ENCODE peak calls at places on chromosome 11, in eight cellular contexts. H is sigmoid colon, J is heart right ventricle, F is left ventricle myocardium inferior, O is epithelial cell of proximal tubule, T is pancreas, W is OCI-LY7, P is body of pancreas. B is an unnamed sample.

GRCh38 chr11:47616726-47617416 is 22.7 kb upstream of the C1QTNF4 start:
- DNase-seq in H (peak), W (peak), F (no peak), J (peak), O (no peak), P (peak), T (peak), B (peak)

GRCh38 chr11:2369320-2369719 is 7.8 kb upstream of the CD81 start:
- DNase-seq in J (no peak), T (no peak), F (no peak), P (no peak), W (no peak), O (no peak), H (no peak), B (no peak)

GRCh38 chr11:30143098-30143705 is 87.6 kb upstream of the FSHB start:
- DNase-seq in T (no peak), F (no peak), W (peak), J (no peak), H (no peak), O (no peak), P (no peak), B (peak)

GRCh38 chr11:57072640-57073039 is 83.9 kb downstream of the OR5AK2 start:
- DNase-seq in W (no peak), F (no peak), H (no peak), T (no peak), J (no peak), P (no peak), O (peak), B (peak)

GRCh38 chr11:96715208-96715607 is 325.4 kb downstream of the JRKL start:
- DNase-seq in P (no peak), F (no peak), T (no peak), J (no peak), W (no peak), H (no peak), O (no peak), B (no peak)

GRCh38 chr11:75384438-75385080 is 14.8 kb upstream of the RPS3 start:
- DNase-seq in W (peak), J (peak), T (peak), H (peak), F (peak), P (peak), O (no peak), B (peak)

GRCh38 chr11:72238492-72239295 is 5.3 kb downstream of the PHOX2A start:
- DNase-seq in J (peak), O (no peak), P (no peak), F (no peak), W (no peak), H (peak), T (no peak), B (no peak)

GRCh38 chr11:33802414-33802950 is 28.2 kb upstream of the FBXO3 start:
- DNase-seq in P (peak), J (peak), T (peak), F (peak), H (peak), W (peak), O (peak), B (peak)

GRCh38 chr11:88345408-88345807 is 7.9 kb upstream of the CTSC start:
- DNase-seq in P (no peak), H (no peak), W (no peak), F (no peak), O (no peak), T (no peak), J (no peak), B (no peak)

GRCh38 chr11:11243790-11244469 is 109.1 kb downstream of the CSNK2A3 start:
- DNase-seq in W (peak), O (peak), T (no peak), H (no peak), P (peak), J (peak), F (peak), B (peak)

GRCh38 chr11:127600674-127601073 is 600.1 kb upstream of the KIRREL3 start:
- DNase-seq in T (no peak), O (no peak), P (no peak), F (no peak), W (no peak), H (no peak), J (no peak), B (no peak)

GRCh38 chr11:4092031-4092430 is 2.6 kb upstream of the RRM1 start:
- DNase-seq in P (no peak), W (no peak), O (no peak), T (no peak), F (no peak), J (no peak), H (no peak), B (no peak)

GRCh38 chr11:70400643-70401042 is 2.3 kb downstream of the CTTN start:
- DNase-seq in O (no peak), H (no peak), W (no peak), T (no peak), P (no peak), J (no peak), F (no peak), B (no peak)

GRCh38 chr11:108117746-108118371 is 3.5 kb upstream of the ACAT1 start:
- DNase-seq in O (no peak), F (no peak), W (peak), J (no peak), T (no peak), P (no peak), H (no peak), B (no peak)

GRCh38 chr11:2777396-2777795 is 77.6 kb upstream of the KCNQ1OT1 start:
- DNase-seq in W (no peak), F (peak), T (peak), P (peak), O (no peak), H (peak), J (peak), B (peak)

GRCh38 chr11:84558085-84558905 is 1068.8 kb downstream of the DLG2 start:
- DNase-seq in J (peak), O (peak), W (peak), T (peak), F (no peak), P (peak), H (no peak), B (peak)

GRCh38 chr11:99822846-99823565 is 802.3 kb downstream of the CNTN5 start:
- DNase-seq in F (no peak), O (peak), H (no peak), T (no peak), W (no peak), J (no peak), P (no peak), B (no peak)

GRCh38 chr11:6719588-6719987 is 36.4 kb upstream of the MRPL17 start:
- DNase-seq in J (no peak), H (no peak), T (no peak), W (no peak), O (no peak), F (no peak), P (no peak), B (no peak)

GRCh38 chr11:128894685-128895084 is 3.5 kb downstream of the KCNJ5 start:
- DNase-seq in W (no peak), T (peak), H (peak), O (no peak), F (peak), P (peak), J (peak), B (no peak)

GRCh38 chr11:45470151-45471001 is 184.2 kb upstream of the SYT13 start:
- DNase-seq in T (peak), F (peak), P (peak), O (no peak), H (no peak), J (peak), W (no peak), B (no peak)

DNA sequence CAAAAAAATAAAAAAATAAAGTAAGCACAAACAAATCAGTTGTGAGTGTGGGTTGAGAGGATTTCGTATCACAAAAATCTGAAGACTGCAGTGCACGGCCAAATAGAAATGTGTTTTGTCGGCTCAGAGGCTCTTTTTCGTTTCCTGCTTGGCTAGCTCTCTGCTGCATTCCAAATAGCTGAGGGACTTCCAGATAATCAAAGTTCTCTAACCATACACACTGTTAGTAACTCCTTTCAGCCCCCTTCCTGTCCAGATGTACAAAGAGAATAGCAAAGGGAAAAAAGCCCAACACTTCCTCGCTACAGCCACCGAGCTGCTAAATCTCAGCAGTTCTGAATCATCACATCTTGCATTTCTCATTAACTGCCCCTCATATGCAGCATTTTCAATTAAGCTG is 203.2 kb downstream of the TENM4 start:
- DNase-seq in J (peak), O (peak), W (no peak), H (no peak), T (no peak), P (no peak), F (no peak), B (no peak)
- TF ChIP-seq CTCF in J (no peak), O (no peak), W (no peak), H (no peak), T (no peak), P (no peak), F (no peak), B (no peak)

DNA sequence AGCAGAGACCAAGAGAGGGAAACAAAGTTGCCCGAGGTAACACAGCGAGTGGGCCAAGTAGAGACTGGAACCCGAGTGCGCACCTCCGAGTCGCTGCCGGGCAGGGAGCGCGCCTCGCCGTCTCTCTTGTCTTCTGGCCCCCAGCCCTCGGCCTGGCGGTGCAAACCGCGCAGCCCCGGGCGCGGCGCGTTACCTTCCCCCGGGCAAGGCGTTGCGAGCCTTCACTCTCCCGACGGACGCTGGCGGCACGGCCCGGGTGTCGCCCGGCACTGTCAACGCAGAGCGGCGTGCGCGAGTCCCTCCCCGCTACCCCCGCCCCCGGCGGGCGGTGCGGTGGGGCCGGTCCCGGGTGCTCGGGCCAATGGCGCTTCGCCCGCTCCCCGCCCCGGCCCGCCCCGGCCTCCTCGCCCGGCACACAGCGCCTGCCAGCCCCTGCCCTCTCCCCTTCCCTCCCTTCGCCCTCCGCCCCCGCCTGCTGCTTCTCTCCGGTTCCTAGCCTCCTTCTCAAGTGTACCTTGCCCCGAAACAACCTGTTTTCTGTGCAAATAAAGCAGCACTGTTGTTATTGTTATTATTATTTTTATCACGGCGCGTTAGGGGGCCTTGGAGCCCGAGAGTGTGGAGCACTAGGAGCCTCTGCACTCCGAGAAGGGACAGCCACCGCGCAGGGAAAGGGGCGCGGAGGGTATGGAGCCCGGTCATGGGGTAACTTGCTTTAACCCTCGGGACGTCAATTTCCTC is at the start of gene SYTL2:
- DNase-seq in O (no peak), P (peak), H (peak), T (peak), F (peak), W (peak), J (peak), B (peak)
- TF ChIP-seq CTCF in O (no peak), P (no peak), H (no peak), T (no peak), F (peak), W (no peak), J (no peak), B (no peak)

DNA sequence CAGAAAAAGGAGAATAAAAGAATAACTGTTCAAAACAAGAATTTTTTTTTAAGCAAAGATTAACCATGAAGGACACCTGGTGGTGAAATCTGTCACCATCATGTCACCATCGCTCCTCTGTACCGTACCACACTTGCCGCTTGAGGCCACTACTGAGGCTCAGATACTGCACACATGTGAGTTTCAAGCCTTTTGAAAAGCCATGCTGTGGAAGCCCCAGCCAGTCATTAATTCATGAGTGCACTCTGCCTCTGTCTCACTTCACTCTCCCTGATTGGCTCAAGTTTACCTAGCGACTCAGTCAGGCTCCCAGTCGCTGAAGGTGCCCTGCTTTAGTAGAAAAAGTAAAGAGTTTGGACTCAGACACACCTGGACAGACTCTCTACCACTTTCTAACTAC is 6.6 kb upstream of the MS4A12 start:
- DNase-seq in T (peak), H (no peak), J (no peak), P (peak), W (peak), F (no peak), O (no peak), B (peak)
- TF ChIP-seq CTCF in T (peak), H (no peak), J (no peak), P (peak), W (peak), F (no peak), O (peak), B (peak)

GRCh38 chr11:132858203-132858602 is 674.1 kb downstream of the OPCML start:
- DNase-seq in P (no peak), W (no peak), H (no peak), O (no peak), T (no peak), F (no peak), J (no peak), B (no peak)
- TF ChIP-seq CTCF in P (no peak), W (no peak), H (no peak), O (peak), T (no peak), F (no peak), J (no peak), B (no peak)

GRCh38 chr11:35084817-35085424 is 54.0 kb upstream of the CD44 start:
- DNase-seq in P (no peak), F (no peak), T (no peak), J (no peak), H (no peak), O (no peak), W (no peak), B (no peak)

GRCh38 chr11:35087648-35088047 is 51.3 kb upstream of the CD44 start:
- DNase-seq in T (no peak), O (no peak), J (peak), H (no peak), P (no peak), F (no peak), W (no peak), B (no peak)

GRCh38 chr11:35088226-35088625 is 50.7 kb upstream of the CD44 start:
- DNase-seq in P (peak), T (peak), W (no peak), H (no peak), J (no peak), O (no peak), F (no peak), B (no peak)

GRCh38 chr11:35083181-35084061 is 55.5 kb upstream of the CD44 start:
- DNase-seq in H (peak), J (peak), O (no peak), T (peak), P (peak), F (peak), W (peak), B (no peak)

DNA sequence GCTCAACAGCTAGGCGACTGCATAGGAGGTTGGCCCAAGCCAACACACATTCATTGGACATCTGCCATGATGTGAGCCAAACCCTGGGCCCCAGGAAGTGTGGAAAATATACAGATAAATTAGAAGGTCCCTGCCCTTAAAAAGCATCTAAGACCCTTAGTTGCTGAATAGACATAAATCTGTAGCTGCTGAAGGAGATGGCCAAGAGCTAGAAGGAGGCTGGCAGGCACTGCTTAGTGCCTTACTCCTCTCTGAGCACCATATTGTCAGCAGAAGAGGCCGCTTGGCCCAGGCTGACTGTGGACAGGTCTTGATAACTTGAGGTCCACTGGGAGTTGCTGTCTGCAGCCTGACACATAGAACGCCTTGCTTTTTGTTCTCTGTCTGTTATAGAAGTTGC is 53.2 kb upstream of the CD44 start:
- DNase-seq in O (no peak), J (no peak), P (no peak), H (no peak), F (peak), T (no peak), W (no peak), B (no peak)
- TF ChIP-seq CTCF in O (no peak), J (no peak), P (no peak), H (no peak), F (no peak), T (no peak), W (no peak), B (no peak)

DNA sequence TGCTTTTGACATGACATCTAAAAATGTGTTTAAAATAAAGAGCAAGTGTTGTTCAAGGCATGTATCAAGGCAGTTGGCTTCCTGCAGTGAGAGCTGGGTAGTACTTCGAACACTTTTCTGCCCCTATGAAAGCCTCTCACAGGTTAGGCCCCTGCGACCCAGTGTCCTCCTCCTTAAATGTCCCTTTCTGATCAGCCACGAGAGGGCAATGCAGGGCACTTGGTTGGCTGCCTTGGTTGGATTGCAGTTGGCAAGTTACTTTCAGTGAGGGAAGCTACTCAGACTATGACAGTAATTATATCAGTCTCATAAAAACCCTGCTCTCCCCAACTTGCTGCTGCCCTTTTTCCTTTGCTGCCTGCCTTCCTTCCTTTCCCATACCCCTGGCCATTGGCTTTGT is 743.8 kb downstream of the NTM start:
- DNase-seq in P (peak), W (no peak), O (no peak), F (no peak), H (no peak), J (peak), T (peak), B (no peak)
- TF ChIP-seq CTCF in P (peak), W (peak), O (peak), F (peak), H (peak), J (no peak), T (peak), B (no peak)

DNA sequence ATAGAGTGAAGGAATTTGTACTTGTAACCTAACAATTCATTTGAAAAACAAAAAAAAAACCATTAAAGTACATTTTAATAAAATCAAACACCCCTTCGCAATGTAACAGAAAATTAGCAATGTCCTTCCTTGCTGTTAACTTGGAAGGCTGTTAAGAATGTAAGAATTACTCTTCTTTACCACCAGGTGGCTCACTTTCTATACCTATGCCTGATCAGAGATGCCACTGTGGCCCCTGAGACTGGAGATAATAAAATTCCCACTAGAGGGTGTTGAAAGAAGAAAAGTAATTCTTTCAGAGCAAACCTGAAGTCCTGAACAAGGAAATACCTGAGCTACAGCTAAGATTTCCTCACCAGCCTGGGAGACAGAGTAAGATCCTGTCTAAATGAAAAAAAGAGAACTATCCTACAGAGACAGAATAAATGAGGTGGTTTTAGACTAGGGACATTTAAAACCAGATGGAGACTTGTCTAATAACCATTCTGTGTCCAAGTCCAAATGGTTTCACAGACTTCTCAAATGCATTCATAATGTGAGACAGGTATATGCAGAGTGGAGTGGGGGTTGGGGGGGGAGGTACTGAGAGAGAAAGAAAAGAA is 1089.3 kb downstream of the FAM181B start:
- DNase-seq in F (no peak), J (no peak), P (no peak), W (peak), H (no peak), T (no peak), O (peak), B (no peak)
- TF ChIP-seq CTCF in F (peak), J (no peak), P (peak), W (peak), H (peak), T (peak), O (peak), B (no peak)